ENCODE peak calls at places on chromosomes 12 and 14, in four cellular contexts. One of them, this sample, is unnamed.

GRCh38 chr12:3988519-3989217 is 115.5 kb upstream of the PARP11 start:
- DNase-seq in upper lobe of right lung: no peak
- DNase-seq in endothelial cell of umbilical vein: no peak
- DNase-seq in AG10803: no peak
- DNase-seq in this sample: no peak

GRCh38 chr12:46402451-46402850 is 29.9 kb upstream of the SLC38A2 start:
- DNase-seq in upper lobe of right lung: no peak
- DNase-seq in endothelial cell of umbilical vein: peak
- DNase-seq in AG10803: peak
- DNase-seq in this sample: peak

GRCh38 chr12:110741795-110742717 is 635 bp downstream of the PPP1CC start:
- DNase-seq in upper lobe of right lung: no peak
- DNase-seq in endothelial cell of umbilical vein: no peak
- DNase-seq in AG10803: no peak
- DNase-seq in this sample: peak

GRCh38 chr14:68459480-68460136 is 333.3 kb downstream of the ZFP36L1 start:
- DNase-seq in upper lobe of right lung: no peak
- DNase-seq in endothelial cell of umbilical vein: no peak
- DNase-seq in AG10803: no peak
- DNase-seq in this sample: no peak

GRCh38 chr12:81255456-81255855 is 177.6 kb downstream of the ACSS3 start:
- DNase-seq in upper lobe of right lung: no peak
- DNase-seq in endothelial cell of umbilical vein: no peak
- DNase-seq in AG10803: no peak
- DNase-seq in this sample: no peak

GRCh38 chr14:96148631-96149030 is 56.0 kb upstream of the BDKRB2 start:
- DNase-seq in upper lobe of right lung: no peak
- DNase-seq in endothelial cell of umbilical vein: no peak
- DNase-seq in AG10803: no peak
- DNase-seq in this sample: no peak

GRCh38 chr12:95796225-95796981 is 5.8 kb upstream of the NTN4 start:
- DNase-seq in upper lobe of right lung: no peak
- DNase-seq in endothelial cell of umbilical vein: no peak
- DNase-seq in AG10803: no peak
- DNase-seq in this sample: no peak

GRCh38 chr14:102799684-102800562 is 22.7 kb downstream of the TRAF3 start:
- DNase-seq in upper lobe of right lung: no peak
- DNase-seq in endothelial cell of umbilical vein: no peak
- DNase-seq in AG10803: peak
- DNase-seq in this sample: peak

GRCh38 chr14:93984070-93984469 is 7.7 kb upstream of the ASB2 start:
- DNase-seq in upper lobe of right lung: no peak
- DNase-seq in endothelial cell of umbilical vein: no peak
- DNase-seq in AG10803: peak
- DNase-seq in this sample: peak

GRCh38 chr12:69231479-69231878 is 7.9 kb upstream of the CPSF6 start:
- DNase-seq in upper lobe of right lung: no peak
- DNase-seq in endothelial cell of umbilical vein: no peak
- DNase-seq in AG10803: no peak
- DNase-seq in this sample: no peak

GRCh38 chr12:2225736-2226135 is 172.9 kb downstream of the CACNA1C start:
- DNase-seq in upper lobe of right lung: no peak
- DNase-seq in endothelial cell of umbilical vein: no peak
- DNase-seq in AG10803: peak
- DNase-seq in this sample: no peak

GRCh38 chr14:20295067-20295466 is 10.7 kb downstream of the TTC5 start:
- DNase-seq in upper lobe of right lung: no peak
- DNase-seq in endothelial cell of umbilical vein: no peak
- DNase-seq in AG10803: no peak
- DNase-seq in this sample: no peak

GRCh38 chr12:112153181-112153899 is 28.0 kb downstream of the TRAFD1 start:
- DNase-seq in upper lobe of right lung: peak
- DNase-seq in endothelial cell of umbilical vein: no peak
- DNase-seq in AG10803: no peak
- DNase-seq in this sample: no peak

GRCh38 chr14:61280526-61281185 is 482 bp downstream of the TMEM30B start:
- DNase-seq in upper lobe of right lung: peak
- DNase-seq in endothelial cell of umbilical vein: peak
- DNase-seq in AG10803: peak
- DNase-seq in this sample: peak

GRCh38 chr14:69580009-69580577 is 5.4 kb upstream of the CCDC177 start:
- DNase-seq in upper lobe of right lung: no peak
- DNase-seq in endothelial cell of umbilical vein: peak
- DNase-seq in AG10803: peak
- DNase-seq in this sample: peak

DNA sequence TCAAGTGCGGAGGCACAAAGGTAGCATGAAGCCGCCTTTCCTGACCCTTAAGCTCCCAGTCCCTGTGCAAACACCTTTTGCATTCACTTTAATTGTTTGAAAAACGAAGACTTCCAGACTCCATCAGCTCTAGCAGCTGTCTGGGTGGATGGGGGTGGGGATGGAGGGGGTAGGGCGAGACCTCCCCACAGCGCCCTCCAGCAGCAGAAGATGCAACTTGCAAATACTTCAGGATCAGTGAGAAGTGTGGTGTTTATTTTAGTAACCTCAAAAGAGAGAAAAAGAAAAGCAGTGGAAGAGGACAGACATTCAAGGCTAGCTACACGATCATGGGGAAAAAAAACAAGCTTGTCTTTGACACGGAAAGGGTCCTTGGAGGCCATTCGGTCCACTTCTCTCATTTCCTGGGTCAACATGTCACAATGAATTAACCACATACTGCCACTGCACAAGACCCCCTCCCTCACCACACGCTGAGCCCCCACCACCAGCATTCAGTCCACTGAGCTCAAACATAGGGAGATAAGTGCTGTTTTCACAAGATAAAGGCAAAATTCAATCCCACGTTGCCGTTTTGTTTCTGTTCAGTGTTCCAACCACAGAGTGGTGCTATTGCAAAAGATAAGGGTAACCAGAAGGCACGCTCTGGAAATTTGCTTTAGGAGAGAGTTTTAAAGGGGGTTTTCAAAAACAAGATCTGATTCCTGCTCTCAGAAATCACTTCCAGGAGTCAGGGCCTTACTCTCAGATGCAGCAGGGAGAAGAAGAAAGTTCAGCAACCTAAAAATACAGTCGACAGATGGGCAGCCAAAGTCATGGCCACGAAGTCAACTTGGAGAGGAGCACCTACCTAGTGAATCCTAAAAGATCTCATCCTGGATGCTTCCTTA is 3.3 kb upstream of the NTF3 start:
- DNase-seq in upper lobe of right lung: no peak
- DNase-seq in endothelial cell of umbilical vein: peak
- DNase-seq in AG10803: peak
- DNase-seq in this sample: peak
- H3K4me3 ChIP-seq in upper lobe of right lung: no peak
- H3K4me3 ChIP-seq in endothelial cell of umbilical vein: no peak
- H3K4me3 ChIP-seq in AG10803: peak
- H3K4me3 ChIP-seq in this sample: no peak

GRCh38 chr14:85482549-85482948 is 47.4 kb upstream of the FLRT2 start:
- DNase-seq in upper lobe of right lung: no peak
- DNase-seq in endothelial cell of umbilical vein: no peak
- DNase-seq in AG10803: no peak
- DNase-seq in this sample: no peak

GRCh38 chr14:85483652-85484051 is 46.3 kb upstream of the FLRT2 start:
- DNase-seq in upper lobe of right lung: no peak
- DNase-seq in endothelial cell of umbilical vein: peak
- DNase-seq in AG10803: peak
- DNase-seq in this sample: no peak

GRCh38 chr14:85481471-85481870 is 48.5 kb upstream of the FLRT2 start:
- DNase-seq in upper lobe of right lung: no peak
- DNase-seq in endothelial cell of umbilical vein: no peak
- DNase-seq in AG10803: no peak
- DNase-seq in this sample: no peak

GRCh38 chr14:85479771-85480170 is 50.2 kb upstream of the FLRT2 start:
- DNase-seq in upper lobe of right lung: no peak
- DNase-seq in endothelial cell of umbilical vein: no peak
- DNase-seq in AG10803: no peak
- DNase-seq in this sample: no peak

DNA sequence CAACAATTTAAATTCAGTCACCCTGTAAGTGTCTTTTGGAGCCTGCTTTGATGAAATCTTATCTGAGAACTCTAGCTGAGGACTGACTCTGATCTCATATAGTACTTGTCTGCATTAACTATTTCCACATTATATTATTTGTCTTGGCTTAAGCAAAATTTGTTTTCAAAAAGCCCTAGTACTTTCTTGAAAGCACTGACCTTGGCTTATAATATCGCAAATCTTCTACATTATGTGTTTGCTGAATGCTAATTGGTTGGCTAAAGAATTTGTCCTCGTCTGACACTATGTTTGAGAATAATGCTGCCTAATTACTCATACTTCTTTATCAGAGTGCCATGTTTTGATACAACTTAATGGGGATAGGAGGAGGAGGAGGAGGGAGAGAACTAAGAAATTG is 46.9 kb upstream of the FLRT2 start:
- DNase-seq in upper lobe of right lung: no peak
- DNase-seq in endothelial cell of umbilical vein: peak
- DNase-seq in AG10803: peak
- DNase-seq in this sample: peak
- TF ChIP-seq CTCF in upper lobe of right lung: no peak
- TF ChIP-seq CTCF in endothelial cell of umbilical vein: no peak
- TF ChIP-seq CTCF in AG10803: no peak
- TF ChIP-seq CTCF in this sample: no peak

GRCh38 chr12:58148976-58149375 is 207.6 kb downstream of the ATP23 start:
- DNase-seq in upper lobe of right lung: no peak
- DNase-seq in endothelial cell of umbilical vein: no peak
- DNase-seq in AG10803: no peak
- DNase-seq in this sample: no peak
- H3K4me3 ChIP-seq in upper lobe of right lung: no peak
- H3K4me3 ChIP-seq in endothelial cell of umbilical vein: no peak
- H3K4me3 ChIP-seq in AG10803: no peak
- H3K4me3 ChIP-seq in this sample: no peak

GRCh38 chr12:8562310-8562709 is 21.6 kb upstream of the CLEC4E start:
- DNase-seq in upper lobe of right lung: no peak
- DNase-seq in endothelial cell of umbilical vein: no peak
- DNase-seq in AG10803: no peak
- DNase-seq in this sample: no peak
- TF ChIP-seq CTCF in upper lobe of right lung: no peak
- TF ChIP-seq CTCF in endothelial cell of umbilical vein: no peak
- TF ChIP-seq CTCF in AG10803: no peak
- TF ChIP-seq CTCF in this sample: no peak

GRCh38 chr12:547883-548470 is 88.2 kb downstream of the B4GALNT3 start:
- DNase-seq in upper lobe of right lung: no peak
- DNase-seq in endothelial cell of umbilical vein: no peak
- DNase-seq in AG10803: no peak
- DNase-seq in this sample: no peak

GRCh38 chr12:546920-547845 is 87.4 kb downstream of the B4GALNT3 start:
- DNase-seq in upper lobe of right lung: peak
- DNase-seq in endothelial cell of umbilical vein: peak
- DNase-seq in AG10803: peak
- DNase-seq in this sample: peak

GRCh38 chr12:544941-545635 is 85.3 kb downstream of the B4GALNT3 start:
- DNase-seq in upper lobe of right lung: no peak
- DNase-seq in endothelial cell of umbilical vein: peak
- DNase-seq in AG10803: no peak
- DNase-seq in this sample: no peak

GRCh38 chr12:545835-546234 is 86.1 kb downstream of the B4GALNT3 start:
- DNase-seq in upper lobe of right lung: no peak
- DNase-seq in endothelial cell of umbilical vein: no peak
- DNase-seq in AG10803: no peak
- DNase-seq in this sample: no peak

DNA sequence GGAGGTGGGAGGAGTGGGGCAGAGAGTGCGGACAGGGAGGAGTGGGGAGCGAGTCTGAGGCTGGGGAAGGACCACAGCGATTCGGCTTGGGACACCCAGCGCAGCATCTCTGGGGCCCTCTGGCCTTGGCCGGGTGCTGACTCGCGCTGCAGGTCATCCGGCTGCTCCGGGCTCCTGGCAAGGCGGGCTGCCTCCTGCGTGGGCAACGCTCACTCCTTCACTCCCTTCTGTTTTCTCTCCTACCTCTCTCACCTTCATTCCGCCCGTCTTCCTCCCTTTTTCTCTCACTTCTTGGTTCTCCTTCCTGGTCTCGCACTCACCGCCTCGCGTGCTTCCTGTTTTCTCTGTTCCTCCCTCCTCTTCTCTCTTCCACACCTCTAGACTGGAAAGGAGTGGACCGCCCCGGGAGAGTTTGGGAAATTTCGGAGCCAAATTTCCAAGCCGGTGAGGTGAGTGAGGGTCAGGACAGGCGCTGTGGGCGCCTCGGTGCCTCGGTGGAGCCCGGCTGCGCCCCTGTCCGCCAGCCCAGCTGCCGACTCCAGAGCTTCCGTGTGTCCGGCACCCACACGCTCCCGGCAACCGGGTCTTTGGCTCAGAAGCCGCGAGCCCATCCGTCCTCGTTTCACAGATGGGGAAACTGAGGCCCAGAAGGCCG is 86.7 kb downstream of the B4GALNT3 start:
- DNase-seq in upper lobe of right lung: no peak
- DNase-seq in endothelial cell of umbilical vein: no peak
- DNase-seq in AG10803: no peak
- DNase-seq in this sample: no peak
- H3K4me3 ChIP-seq in upper lobe of right lung: no peak
- H3K4me3 ChIP-seq in endothelial cell of umbilical vein: no peak
- H3K4me3 ChIP-seq in AG10803: no peak
- H3K4me3 ChIP-seq in this sample: no peak

DNA sequence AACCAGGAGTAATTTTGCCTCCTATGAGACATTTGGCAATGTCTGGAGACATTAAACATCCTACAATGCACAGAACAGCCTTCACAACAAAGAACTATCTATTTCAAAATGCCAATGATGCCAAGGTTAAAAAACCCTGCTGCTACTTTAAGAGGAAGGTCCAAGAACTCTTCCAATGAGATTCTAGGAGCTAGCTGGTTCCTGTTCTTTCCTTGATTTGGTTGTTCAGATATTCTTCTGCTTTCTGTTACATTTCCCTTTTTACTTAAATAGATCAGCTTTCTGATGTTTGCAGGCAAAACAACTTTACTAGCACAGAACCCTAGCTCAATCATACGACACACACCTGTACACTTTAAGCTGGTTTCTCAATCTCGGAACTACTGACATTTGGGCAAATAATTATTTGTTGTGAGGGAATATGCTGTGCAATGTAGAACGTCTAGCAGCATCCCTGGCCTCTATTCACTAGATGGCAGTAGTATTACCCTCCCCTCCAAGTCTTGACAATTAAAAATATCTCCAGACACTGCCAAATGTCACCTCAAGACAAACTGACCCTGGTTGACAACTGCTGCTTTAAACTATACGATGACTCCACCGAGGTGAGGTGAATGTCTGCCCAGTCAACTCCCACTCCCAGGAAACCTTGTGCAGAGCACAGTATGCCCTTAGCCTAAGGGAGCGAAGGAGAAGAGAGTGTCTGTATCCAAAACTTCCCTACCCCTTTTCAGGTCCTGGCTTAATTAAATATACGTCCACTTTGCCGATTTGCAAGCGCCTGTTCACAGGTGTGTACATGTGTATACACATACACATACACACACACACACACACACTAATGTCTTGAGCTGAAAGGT is 4.4 kb downstream of the BLTP3B start:
- DNase-seq in upper lobe of right lung: no peak
- DNase-seq in endothelial cell of umbilical vein: peak
- DNase-seq in AG10803: peak
- DNase-seq in this sample: peak
- TF ChIP-seq CTCF in upper lobe of right lung: peak
- TF ChIP-seq CTCF in endothelial cell of umbilical vein: peak
- TF ChIP-seq CTCF in AG10803: peak
- TF ChIP-seq CTCF in this sample: peak